ENCODE peak calls at places on chromosomes 2 and 18, in ten cellular contexts. P, E, L, V, Z, A, I, C, U and T are unnamed samples.

GRCh38 chr2:197096649-197097048 is 170.1 kb upstream of the PGAP1 start:
- DNase-seq in P (no peak), E (no peak), L (no peak), V (no peak), Z (no peak), A (no peak), I (no peak), C (no peak), U (no peak), T (no peak)

GRCh38 chr18:36572135-36572856 is 256.5 kb downstream of the TPGS2 start:
- DNase-seq in P (peak; percentile 21), E (no peak), L (no peak), V (peak; percentile 44), Z (peak; percentile 28), A (peak; percentile 61), I (no peak), C (no peak), U (peak; percentile 39), T (peak; percentile 63)

GRCh38 chr2:177914247-177914646 is 158.3 kb downstream of the PDE11A start:
- DNase-seq in P (no peak), E (no peak), L (no peak), V (no peak), Z (no peak), A (no peak), I (no peak), C (no peak), U (no peak), T (no peak)

GRCh38 chr2:172281648-172282576 is 145.5 kb upstream of the ITGA6 start:
- DNase-seq in P (no peak), E (no peak), L (no peak), V (peak; percentile 77), Z (no peak), A (no peak), I (no peak), C (no peak), U (no peak), T (no peak)

GRCh38 chr18:3585656-3586509 is 135.9 kb downstream of the TGIF1 start:
- DNase-seq in P (peak; percentile 93), E (peak; percentile 60), L (peak; percentile 69), V (peak; percentile 81), Z (peak; percentile 89), A (peak; percentile 90), I (peak; percentile 83), C (peak; percentile 88), U (peak; percentile 79), T (peak; percentile 84)

GRCh38 chr2:168336786-168337388 is 89.5 kb upstream of the STK39 start:
- DNase-seq in P (peak; percentile 49), E (peak; percentile 58), L (no peak), V (no peak), Z (peak; percentile 55), A (no peak), I (no peak), C (peak; percentile 75), U (peak; percentile 29), T (peak; percentile 70)

GRCh38 chr2:191382801-191383200 is 137.6 kb downstream of the MYO1B start:
- DNase-seq in P (no peak), E (no peak), L (no peak), V (peak; percentile 78), Z (peak; percentile 84), A (no peak), I (no peak), C (peak; percentile 79), U (peak; percentile 36), T (no peak)

GRCh38 chr2:42096869-42097591 is 49.2 kb downstream of the PKDCC start:
- DNase-seq in P (no peak), E (no peak), L (no peak), V (no peak), Z (no peak), A (no peak), I (no peak), C (no peak), U (no peak), T (no peak)

GRCh38 chr18:58955738-58956137 is 91.1 kb downstream of the ZNF532 start:
- DNase-seq in P (no peak), E (no peak), L (no peak), V (no peak), Z (no peak), A (no peak), I (no peak), C (no peak), U (no peak), T (no peak)

GRCh38 chr18:58952871-58953270 is 88.2 kb downstream of the ZNF532 start:
- DNase-seq in P (no peak), E (no peak), L (no peak), V (no peak), Z (peak; percentile 80), A (no peak), I (no peak), C (no peak), U (no peak), T (no peak)

GRCh38 chr18:58954986-58955385 is 90.3 kb downstream of the ZNF532 start:
- DNase-seq in P (no peak), E (no peak), L (no peak), V (no peak), Z (no peak), A (no peak), I (no peak), C (no peak), U (no peak), T (peak; percentile 35)

GRCh38 chr18:58952303-58952702 is 87.6 kb downstream of the ZNF532 start:
- DNase-seq in P (no peak), E (no peak), L (no peak), V (no peak), Z (no peak), A (no peak), I (no peak), C (no peak), U (no peak), T (no peak)

DNA sequence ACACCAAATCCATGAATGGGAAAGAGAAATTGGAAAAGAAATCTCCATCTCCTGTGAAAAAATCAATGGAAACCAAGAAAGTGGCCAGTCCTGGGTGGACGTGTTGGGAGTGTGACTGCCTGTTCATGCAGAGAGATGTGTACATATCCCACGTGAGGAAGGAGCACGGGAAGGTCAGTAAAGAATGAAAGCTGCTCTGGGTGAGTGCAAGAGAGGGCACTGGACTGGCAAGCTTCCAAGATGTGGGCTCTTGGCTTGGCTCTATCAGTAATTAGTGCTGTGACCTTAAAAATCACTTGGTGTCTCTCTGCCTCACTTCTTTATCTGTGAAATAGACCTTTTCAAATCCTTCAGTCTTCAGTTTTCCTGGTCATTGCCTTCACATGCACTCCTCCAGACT is 89.0 kb downstream of the ZNF532 start:
- DNase-seq in P (no peak), E (no peak), L (peak; percentile 51), V (peak; percentile 69), Z (peak; percentile 86), A (peak; percentile 46), I (peak; percentile 69), C (peak; percentile 74), U (peak; percentile 83), T (peak; percentile 83)
- H3K4me3 ChIP-seq in P (no peak overlapping the region), E (no peak overlapping the region), L (no peak overlapping the region), V (no peak overlapping the region), Z (no peak overlapping the region), A (no peak overlapping the region), I (no peak overlapping the region), C (no peak overlapping the region), U (no peak overlapping the region), T (no peak overlapping the region)

GRCh38 chr18:78010363-78010762 is 760.7 kb downstream of the GALR1 start:
- DNase-seq in P (no peak), E (no peak), L (no peak), V (no peak), Z (no peak), A (no peak), I (no peak), C (no peak), U (no peak), T (no peak)

GRCh38 chr18:78006006-78006802 is 756.6 kb downstream of the GALR1 start:
- DNase-seq in P (no peak), E (no peak), L (no peak), V (no peak), Z (no peak), A (no peak), I (no peak), C (no peak), U (no peak), T (no peak)

DNA sequence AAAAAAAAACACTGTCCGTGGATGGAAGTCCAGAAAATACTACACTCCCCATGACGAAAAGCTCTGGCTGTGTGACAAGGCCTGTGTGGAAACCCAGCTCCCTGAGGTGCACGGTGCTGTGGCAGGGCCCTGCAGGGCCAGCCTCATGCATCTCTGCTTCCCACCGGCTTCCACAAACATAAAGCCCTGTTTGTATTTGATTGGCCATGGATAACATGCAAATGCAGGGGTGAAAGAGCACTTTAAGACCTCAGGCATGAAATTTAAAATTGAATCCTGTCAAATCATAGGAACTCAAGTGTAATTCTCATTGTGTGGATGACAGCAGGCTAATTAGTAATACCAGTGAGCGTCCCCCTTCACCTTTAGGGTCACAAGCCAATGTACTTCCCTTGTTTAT is 757.2 kb downstream of the GALR1 start:
- DNase-seq in P (no peak), E (no peak), L (no peak), V (no peak), Z (no peak), A (no peak), I (no peak), C (no peak), U (no peak), T (no peak)
- H3K4me1 ChIP-seq in P (no peaks in the 10 kb centered on the region), E (no peaks in the 10 kb centered on the region), L (no peaks in the 10 kb centered on the region), V (no peaks in the 10 kb centered on the region), Z (no peaks in the 10 kb centered on the region), A (no peaks in the 10 kb centered on the region), I (no peaks in the 10 kb centered on the region), C (no peaks in the 10 kb centered on the region), U (no peaks in the 10 kb centered on the region), T (no peaks in the 10 kb centered on the region)

DNA sequence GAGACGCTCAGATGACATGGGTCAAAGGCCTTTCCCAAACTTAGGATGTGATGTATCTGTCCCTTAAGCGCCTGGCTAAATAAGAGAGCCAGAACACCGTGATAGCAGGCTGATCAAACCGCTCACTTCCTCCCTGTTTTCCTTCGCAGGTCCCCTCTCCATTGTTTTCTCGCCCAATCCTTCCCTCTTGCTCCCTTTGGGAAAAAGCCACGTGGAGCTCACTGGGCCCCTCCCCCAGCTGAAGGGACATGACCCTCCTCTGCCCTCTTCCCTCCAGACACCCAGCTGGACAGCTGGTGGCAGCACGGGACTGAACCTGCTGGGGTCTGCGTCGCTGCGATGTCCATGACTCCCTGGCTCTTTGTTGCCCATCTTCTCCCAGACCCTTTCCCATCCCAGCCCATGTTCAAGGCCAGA is 201.7 kb downstream of the TNS1 start:
- DNase-seq in P (no peak), E (no peak), L (peak; percentile 28), V (peak; percentile 21), Z (no peak), A (peak; percentile 22), I (no peak), C (no peak), U (no peak), T (no peak)
- H3K4me3 ChIP-seq in P (no peak overlapping the region), E (no peak overlapping the region), L (no peak overlapping the region), V (no peak overlapping the region), Z (no peak overlapping the region), A (no peak overlapping the region), I (no peak overlapping the region), C (no peak overlapping the region), U (no peak overlapping the region), T (no peak overlapping the region)

DNA sequence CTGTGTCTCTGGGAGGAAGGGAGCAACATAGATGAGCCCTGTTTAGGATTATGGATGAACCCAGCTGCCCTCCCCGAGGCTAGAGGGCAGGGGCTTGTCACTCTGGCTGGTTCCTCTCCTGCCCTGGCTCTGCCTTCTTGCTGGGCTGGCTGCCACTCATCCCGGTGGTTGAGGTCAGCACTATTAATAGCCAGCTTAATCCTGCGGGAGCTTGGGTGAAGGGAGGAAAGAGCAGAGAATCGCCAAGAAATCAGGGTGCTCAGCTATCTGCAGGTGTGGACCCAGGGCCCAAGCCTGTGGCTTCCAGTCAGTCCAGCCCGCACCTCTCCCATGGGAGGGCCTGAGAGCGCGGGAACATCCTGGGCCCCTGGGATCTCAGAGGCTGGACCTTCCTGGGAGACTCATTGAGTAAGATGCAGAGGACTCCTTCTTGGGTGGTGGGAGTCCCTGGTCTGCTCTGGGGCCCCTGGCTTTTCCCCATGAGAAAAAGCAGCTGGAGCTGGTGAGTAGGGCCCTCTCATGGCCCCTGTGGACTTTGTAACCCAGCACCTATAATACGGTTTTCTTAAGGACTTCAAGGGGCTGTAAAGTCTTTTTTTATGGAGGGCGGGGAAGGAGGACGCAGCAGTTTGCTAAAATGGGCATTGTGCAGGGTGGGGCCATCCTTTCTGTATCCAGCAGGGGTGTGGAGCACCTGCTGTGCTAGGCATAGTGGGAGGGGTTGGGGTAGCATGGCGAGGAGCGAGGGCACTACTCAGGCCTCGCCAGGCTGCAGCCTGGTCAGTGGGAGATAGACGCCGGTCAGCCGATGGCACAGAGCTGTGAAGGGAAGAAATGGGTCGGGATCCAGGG is 27.4 kb upstream of the CNNM3 start:
- DNase-seq in P (no peak), E (no peak), L (peak; percentile 73), V (no peak), Z (peak; percentile 42), A (peak; percentile 62), I (peak; percentile 79), C (peak; percentile 55), U (peak; percentile 85), T (peak; percentile 76)
- H3K4me1 ChIP-seq in P (no peaks in the 10 kb centered on the region), E (no peaks in the 10 kb centered on the region), L (peaks cover 50% of the 10 kb centered on the region), V (peaks cover 9% of the 10 kb centered on the region), Z (peaks cover 30% of the 10 kb centered on the region), A (peaks cover 30% of the 10 kb centered on the region), I (no peaks in the 10 kb centered on the region), C (peaks cover 20% of the 10 kb centered on the region), U (no peaks in the 10 kb centered on the region), T (peaks cover 43% of the 10 kb centered on the region)